ENCODE peak calls at places on chromosomes 6 and 20, in seven cellular contexts. One of them, this sample, is unnamed.

GRCh38 chr6:104955927-104956662 is 812 bp upstream of the LIN28B start:
- DNase-seq in HFF-Myc: no peak
- DNase-seq in AG10803: no peak
- DNase-seq in cardiac fibroblast: no peak
- DNase-seq in PC-9: no peak
- DNase-seq in chondrocyte: no peak
- DNase-seq in mucosa of descending colon: no peak
- DNase-seq in this sample: no peak

GRCh38 chr6:128188678-128189077 is 287.8 kb upstream of the THEMIS start:
- DNase-seq in HFF-Myc: no peak
- DNase-seq in AG10803: no peak
- DNase-seq in cardiac fibroblast: no peak
- DNase-seq in PC-9: no peak
- DNase-seq in chondrocyte: no peak
- DNase-seq in mucosa of descending colon: no peak
- DNase-seq in this sample: no peak

GRCh38 chr6:33248643-33248931 is 23.1 kb downstream of the VPS52 start:
- DNase-seq in HFF-Myc: no peak
- DNase-seq in AG10803: peak
- DNase-seq in cardiac fibroblast: peak
- DNase-seq in PC-9: no peak
- DNase-seq in chondrocyte: no peak
- DNase-seq in mucosa of descending colon: no peak
- DNase-seq in this sample: no peak

GRCh38 chr6:11653028-11653583 is 115.6 kb downstream of the TMEM170B start:
- DNase-seq in HFF-Myc: peak
- DNase-seq in AG10803: peak
- DNase-seq in cardiac fibroblast: peak
- DNase-seq in PC-9: peak
- DNase-seq in chondrocyte: no peak
- DNase-seq in mucosa of descending colon: no peak
- DNase-seq in this sample: peak

GRCh38 chr6:11416936-11417576 is 120.5 kb upstream of the TMEM170B start:
- DNase-seq in HFF-Myc: no peak
- DNase-seq in AG10803: no peak
- DNase-seq in cardiac fibroblast: no peak
- DNase-seq in PC-9: no peak
- DNase-seq in chondrocyte: no peak
- DNase-seq in mucosa of descending colon: no peak
- DNase-seq in this sample: no peak

GRCh38 chr20:49642808-49643207 is 70.9 kb downstream of the B4GALT5 start:
- DNase-seq in HFF-Myc: no peak
- DNase-seq in AG10803: no peak
- DNase-seq in cardiac fibroblast: no peak
- DNase-seq in PC-9: no peak
- DNase-seq in chondrocyte: no peak
- DNase-seq in mucosa of descending colon: no peak
- DNase-seq in this sample: no peak

GRCh38 chr6:44779130-44779826 is 391.8 kb downstream of the CDC5L start:
- DNase-seq in HFF-Myc: no peak
- DNase-seq in AG10803: no peak
- DNase-seq in cardiac fibroblast: no peak
- DNase-seq in PC-9: no peak
- DNase-seq in chondrocyte: no peak
- DNase-seq in mucosa of descending colon: no peak
- DNase-seq in this sample: no peak

GRCh38 chr20:48791666-48792071 is 36.1 kb downstream of the PREX1 start:
- DNase-seq in HFF-Myc: no peak
- DNase-seq in AG10803: peak
- DNase-seq in cardiac fibroblast: peak
- DNase-seq in PC-9: peak
- DNase-seq in chondrocyte: no peak
- DNase-seq in mucosa of descending colon: no peak
- DNase-seq in this sample: no peak

GRCh38 chr6:128327890-128328289 is 192.5 kb downstream of the PTPRK start:
- DNase-seq in HFF-Myc: no peak
- DNase-seq in AG10803: peak
- DNase-seq in cardiac fibroblast: peak
- DNase-seq in PC-9: no peak
- DNase-seq in chondrocyte: no peak
- DNase-seq in mucosa of descending colon: peak
- DNase-seq in this sample: peak

GRCh38 chr20:64143018-64143801 is 21.0 kb upstream of the MYT1 start:
- DNase-seq in HFF-Myc: no peak
- DNase-seq in AG10803: no peak
- DNase-seq in cardiac fibroblast: no peak
- DNase-seq in PC-9: no peak
- DNase-seq in chondrocyte: peak
- DNase-seq in mucosa of descending colon: no peak
- DNase-seq in this sample: no peak

GRCh38 chr6:92201618-92202017 is 1217.7 kb downstream of the EPHA7 start:
- DNase-seq in HFF-Myc: no peak
- DNase-seq in AG10803: no peak
- DNase-seq in cardiac fibroblast: no peak
- DNase-seq in PC-9: no peak
- DNase-seq in chondrocyte: no peak
- DNase-seq in mucosa of descending colon: no peak
- DNase-seq in this sample: no peak

GRCh38 chr20:48793776-48794175 is 34.0 kb downstream of the PREX1 start:
- DNase-seq in HFF-Myc: no peak
- DNase-seq in AG10803: no peak
- DNase-seq in cardiac fibroblast: no peak
- DNase-seq in PC-9: no peak
- DNase-seq in chondrocyte: no peak
- DNase-seq in mucosa of descending colon: no peak
- DNase-seq in this sample: no peak

GRCh38 chr6:45049188-45049843 is 278.8 kb upstream of the RUNX2 start:
- DNase-seq in HFF-Myc: peak
- DNase-seq in AG10803: no peak
- DNase-seq in cardiac fibroblast: peak
- DNase-seq in PC-9: no peak
- DNase-seq in chondrocyte: no peak
- DNase-seq in mucosa of descending colon: no peak
- DNase-seq in this sample: no peak

GRCh38 chr6:96899019-96899418 is 1.3 kb upstream of the NDUFAF4 start:
- DNase-seq in HFF-Myc: peak
- DNase-seq in AG10803: peak
- DNase-seq in cardiac fibroblast: peak
- DNase-seq in PC-9: peak
- DNase-seq in chondrocyte: no peak
- DNase-seq in mucosa of descending colon: no peak
- DNase-seq in this sample: peak

GRCh38 chr6:142416179-142416578 is 114.4 kb downstream of the ADGRG6 start:
- DNase-seq in HFF-Myc: peak
- DNase-seq in AG10803: peak
- DNase-seq in cardiac fibroblast: peak
- DNase-seq in PC-9: no peak
- DNase-seq in chondrocyte: no peak
- DNase-seq in mucosa of descending colon: no peak
- DNase-seq in this sample: no peak

GRCh38 chr6:131597448-131597847 is 24.4 kb downstream of the ARG1 start:
- DNase-seq in HFF-Myc: no peak
- DNase-seq in AG10803: no peak
- DNase-seq in cardiac fibroblast: peak
- DNase-seq in PC-9: no peak
- DNase-seq in chondrocyte: no peak
- DNase-seq in mucosa of descending colon: no peak
- DNase-seq in this sample: no peak

GRCh38 chr6:165181951-165182414 is 127.4 kb downstream of the C6orf118 start:
- DNase-seq in HFF-Myc: no peak
- DNase-seq in AG10803: peak
- DNase-seq in cardiac fibroblast: peak
- DNase-seq in PC-9: no peak
- DNase-seq in chondrocyte: no peak
- DNase-seq in mucosa of descending colon: peak
- DNase-seq in this sample: peak

GRCh38 chr20:10667560-10668167 is 6.1 kb downstream of the JAG1 start:
- DNase-seq in HFF-Myc: no peak
- DNase-seq in AG10803: no peak
- DNase-seq in cardiac fibroblast: no peak
- DNase-seq in PC-9: no peak
- DNase-seq in chondrocyte: no peak
- DNase-seq in mucosa of descending colon: no peak
- DNase-seq in this sample: no peak

GRCh38 chr20:25084616-25085187 is 2.8 kb upstream of the VSX1 start:
- DNase-seq in HFF-Myc: no peak
- DNase-seq in AG10803: no peak
- DNase-seq in cardiac fibroblast: no peak
- DNase-seq in PC-9: no peak
- DNase-seq in chondrocyte: no peak
- DNase-seq in mucosa of descending colon: no peak
- DNase-seq in this sample: no peak

DNA sequence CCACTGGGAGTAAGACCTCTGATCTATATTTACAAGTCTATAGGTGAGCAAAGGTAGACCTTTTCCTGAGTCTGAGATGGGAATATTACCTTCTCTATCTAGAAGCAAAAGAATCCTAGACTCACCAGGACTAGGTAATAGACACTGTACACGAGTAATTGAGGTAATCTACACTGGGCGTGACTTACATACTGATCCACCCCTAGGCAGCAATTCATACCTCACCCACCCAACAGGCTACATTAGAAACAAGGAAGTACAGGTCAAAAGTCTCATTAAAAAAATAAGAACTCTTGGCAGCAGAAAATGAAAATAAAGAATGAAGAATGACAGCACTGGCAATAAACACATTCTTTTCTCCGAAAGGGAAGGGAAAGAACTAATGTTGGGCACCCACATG is 7.6 kb downstream of the CSNK2A1 start:
- DNase-seq in HFF-Myc: no peak
- DNase-seq in AG10803: no peak
- DNase-seq in cardiac fibroblast: no peak
- DNase-seq in PC-9: peak
- DNase-seq in chondrocyte: no peak
- DNase-seq in mucosa of descending colon: no peak
- DNase-seq in this sample: peak
- TF ChIP-seq CTCF in HFF-Myc: no peak
- TF ChIP-seq CTCF in AG10803: no peak
- TF ChIP-seq CTCF in cardiac fibroblast: no peak
- TF ChIP-seq CTCF in PC-9: no peak
- TF ChIP-seq CTCF in chondrocyte: no peak
- TF ChIP-seq CTCF in mucosa of descending colon: no peak
- TF ChIP-seq CTCF in this sample: no peak

DNA sequence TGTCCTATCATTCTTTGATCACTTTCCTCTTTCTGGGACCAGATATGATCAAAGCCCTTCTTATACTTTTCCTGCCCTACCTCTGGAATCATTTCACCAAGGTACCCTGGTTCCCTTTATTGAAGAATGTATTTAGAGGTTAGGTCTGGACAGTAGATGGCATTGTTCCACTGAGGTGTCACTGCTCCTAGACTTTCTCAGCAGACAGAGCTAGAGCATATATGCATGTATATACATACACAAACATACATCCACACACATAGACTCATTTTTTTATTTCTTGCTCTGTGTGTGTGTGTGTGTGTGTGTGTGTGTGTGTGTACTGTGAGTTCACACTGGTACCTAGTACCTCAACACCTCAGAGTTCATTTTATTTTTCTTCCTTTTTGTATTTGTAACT is 40.9 kb downstream of the PTPRA start:
- DNase-seq in HFF-Myc: no peak
- DNase-seq in AG10803: no peak
- DNase-seq in cardiac fibroblast: peak
- DNase-seq in PC-9: no peak
- DNase-seq in chondrocyte: no peak
- DNase-seq in mucosa of descending colon: no peak
- DNase-seq in this sample: peak
- TF ChIP-seq CTCF in HFF-Myc: peak
- TF ChIP-seq CTCF in AG10803: no peak
- TF ChIP-seq CTCF in cardiac fibroblast: peak
- TF ChIP-seq CTCF in PC-9: no peak
- TF ChIP-seq CTCF in chondrocyte: peak
- TF ChIP-seq CTCF in mucosa of descending colon: no peak
- TF ChIP-seq CTCF in this sample: no peak

DNA sequence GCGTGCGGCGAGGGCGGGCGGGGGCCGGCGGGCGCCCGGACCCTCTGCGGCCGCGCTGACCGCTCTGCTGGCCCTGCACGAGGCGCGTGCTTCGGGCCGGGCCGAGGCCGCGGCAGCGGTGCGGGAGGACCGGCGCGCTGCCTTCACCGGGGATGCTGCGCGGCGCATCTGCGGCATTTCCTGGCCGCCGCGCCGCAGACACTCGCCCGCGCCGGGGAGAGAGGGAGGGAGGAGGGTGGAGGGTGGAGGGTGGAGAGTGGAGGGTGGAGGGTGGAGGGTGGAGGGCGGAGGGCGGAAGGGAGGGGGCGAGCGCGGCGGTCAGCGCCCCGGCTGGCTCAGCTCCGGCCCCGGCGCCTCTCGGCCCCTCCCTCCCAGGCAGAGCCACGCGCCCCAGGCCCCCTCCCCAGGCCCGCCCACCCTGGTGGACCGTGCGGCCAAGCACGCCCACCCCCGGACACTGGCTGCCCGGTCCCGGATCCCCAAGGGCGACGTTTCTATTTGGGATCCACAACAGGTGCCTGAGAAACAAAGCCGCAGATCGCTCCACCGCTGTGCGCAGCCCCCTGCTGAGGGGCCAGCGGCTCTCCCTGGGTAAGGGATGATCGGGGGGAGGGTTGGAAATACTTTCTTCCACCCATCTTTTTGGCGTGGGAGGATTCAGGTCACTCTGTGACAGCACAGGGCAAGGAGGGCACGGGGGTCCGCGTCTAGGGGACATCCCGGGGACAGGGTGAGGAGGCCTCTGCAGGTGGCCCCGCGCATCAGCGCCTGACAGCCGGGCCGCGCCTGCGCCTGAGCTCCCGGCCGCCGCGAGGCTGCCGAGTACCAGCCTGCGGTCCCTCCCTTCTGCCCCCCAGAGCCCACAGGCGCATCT is 111.2 kb upstream of the BEND6 start:
- DNase-seq in HFF-Myc: no peak
- DNase-seq in AG10803: peak
- DNase-seq in cardiac fibroblast: peak
- DNase-seq in PC-9: peak
- DNase-seq in chondrocyte: peak
- DNase-seq in mucosa of descending colon: peak
- DNase-seq in this sample: peak
- TF ChIP-seq CTCF in HFF-Myc: peak
- TF ChIP-seq CTCF in AG10803: peak
- TF ChIP-seq CTCF in cardiac fibroblast: peak
- TF ChIP-seq CTCF in PC-9: peak
- TF ChIP-seq CTCF in chondrocyte: peak
- TF ChIP-seq CTCF in mucosa of descending colon: peak
- TF ChIP-seq CTCF in this sample: peak

DNA sequence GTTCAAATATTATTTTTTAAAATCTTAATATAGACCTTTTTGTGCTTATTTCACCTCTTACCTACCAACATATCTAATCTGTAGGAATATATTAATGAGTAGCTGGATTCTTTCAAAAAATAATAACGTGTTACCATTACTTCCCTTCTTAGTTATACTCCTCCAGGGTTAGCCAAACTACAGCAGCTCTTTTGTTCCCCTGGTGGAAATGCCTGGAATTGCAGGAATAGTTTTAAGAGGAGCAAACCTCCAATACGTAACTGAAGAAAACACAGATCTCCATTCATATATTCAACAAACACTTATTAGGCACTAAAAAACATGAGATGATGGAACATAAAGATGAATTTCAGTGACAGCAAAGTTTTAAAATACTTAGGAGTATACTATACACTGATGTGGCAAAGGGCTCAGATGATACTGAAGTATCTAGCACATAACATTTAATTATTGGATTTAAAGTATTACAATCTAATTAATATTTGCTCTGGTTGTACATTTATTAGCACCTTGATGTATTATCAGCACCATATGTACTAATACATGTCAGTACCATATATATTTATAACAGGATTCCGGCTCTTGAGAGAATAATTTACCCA is 78.3 kb downstream of the TBX18 start:
- DNase-seq in HFF-Myc: peak
- DNase-seq in AG10803: no peak
- DNase-seq in cardiac fibroblast: peak
- DNase-seq in PC-9: no peak
- DNase-seq in chondrocyte: no peak
- DNase-seq in mucosa of descending colon: no peak
- DNase-seq in this sample: peak
- TF ChIP-seq CTCF in HFF-Myc: peak
- TF ChIP-seq CTCF in AG10803: peak
- TF ChIP-seq CTCF in cardiac fibroblast: peak
- TF ChIP-seq CTCF in PC-9: peak
- TF ChIP-seq CTCF in chondrocyte: peak
- TF ChIP-seq CTCF in mucosa of descending colon: no peak
- TF ChIP-seq CTCF in this sample: peak